ENCODE peak calls at places on chromosomes 4 and X, in nine cellular contexts. K is NCI-H446; H is lower leg skin; Y is heart right ventricle; M is right cardiac atrium; I is T-helper 1 cell; N is fibroblast of pulmonary artery; P is activated T-helper 1 cell treated with anti-CD3 and anti-CD28 coated beads, Interleukin-12 subunit alpha, Interleukin-12 subunit beta, Interleukin-2, Interleukin-4 antibody, amounts not matched to agents 30 ng/mL and 10 ng/mL and 1 ng/mL, durations not matched to agents 14 hours and 24 hours and 36 hours; X is ureter. R is an unnamed sample.

GRCh38 chrX:129772796-129773431 is 6.8 kb upstream of the SASH3 start:
- DNase-seq in K (no peak), H (peak), Y (peak), M (peak), I (peak), N (no peak), P (peak), X (peak), R (no peak)

GRCh38 chrX:54320067-54320466 is 37.8 kb downstream of the WNK3 start:
- DNase-seq in K (no peak), H (no peak), Y (no peak), M (no peak), I (no peak), N (no peak), P (no peak), X (no peak), R (no peak)

GRCh38 chrX:131802836-131803626 is 220.1 kb upstream of the STK26 start:
- DNase-seq in K (no peak), H (no peak), Y (peak), M (no peak), I (peak), N (no peak), P (no peak), X (peak), R (no peak)

GRCh38 chrX:1323315-1323714 is 13.3 kb upstream of the IL3RA start:
- DNase-seq in K (no peak), H (no peak), Y (peak), M (peak), I (peak), N (no peak), P (peak), X (no peak), R (peak)

GRCh38 chrX:101429934-101430333 is 21.9 kb downstream of the HNRNPH2 start:
- DNase-seq in K (no peak), H (no peak), Y (no peak), M (no peak), I (peak), N (no peak), P (no peak), X (no peak), R (peak)

GRCh38 chrX:46446727-46447378 is 98.4 kb downstream of the ZNF674 start:
- DNase-seq in K (peak), H (peak), Y (peak), M (peak), I (peak), N (peak), P (peak), X (peak), R (peak)

GRCh38 chr4:24855741-24856140 is 57.1 kb downstream of the CCDC149 start:
- DNase-seq in K (no peak), H (no peak), Y (no peak), M (no peak), I (no peak), N (no peak), P (no peak), X (no peak), R (no peak)

GRCh38 chr4:2251795-2252529 is 9.9 kb downstream of the MXD4 start:
- DNase-seq in K (no peak), H (peak), Y (no peak), M (peak), I (no peak), N (no peak), P (no peak), X (peak), R (no peak)

GRCh38 chrX:43707812-43708548 is 51.9 kb downstream of the MAOA start:
- DNase-seq in K (no peak), H (peak), Y (peak), M (peak), I (no peak), N (peak), P (no peak), X (no peak), R (peak)

GRCh38 chrX:123878177-123878576 is 18.3 kb downstream of the XIAP start:
- DNase-seq in K (no peak), H (no peak), Y (no peak), M (no peak), I (no peak), N (peak), P (no peak), X (no peak), R (peak)

GRCh38 chrX:87525771-87526229 is 8.2 kb downstream of the KLHL4 start:
- DNase-seq in K (no peak), H (no peak), Y (no peak), M (no peak), I (no peak), N (peak), P (no peak), X (no peak), R (peak)

GRCh38 chr4:151983854-151984253 is 223.0 kb upstream of the GATB start:
- DNase-seq in K (peak), H (no peak), Y (no peak), M (no peak), I (no peak), N (no peak), P (no peak), X (no peak), R (no peak)

GRCh38 chr4:20395160-20395773 is 143.6 kb downstream of the SLIT2 start:
- DNase-seq in K (peak), H (no peak), Y (no peak), M (peak), I (peak), N (peak), P (no peak), X (no peak), R (peak)

GRCh38 chrX:68894142-68894512 is 65.3 kb downstream of the EFNB1 start:
- DNase-seq in K (no peak), H (no peak), Y (no peak), M (no peak), I (no peak), N (no peak), P (no peak), X (no peak), R (no peak)

GRCh38 chr4:43394976-43395375 is 502.5 kb downstream of the GRXCR1 start:
- DNase-seq in K (no peak), H (no peak), Y (no peak), M (no peak), I (no peak), N (peak), P (no peak), X (no peak), R (peak)

GRCh38 chr4:137226900-137227299 is 305.4 kb downstream of the PCDH18 start:
- DNase-seq in K (peak), H (no peak), Y (no peak), M (no peak), I (no peak), N (peak), P (no peak), X (no peak), R (peak)

GRCh38 chrX:23644744-23645143 is 22.5 kb upstream of the PRDX4 start:
- DNase-seq in K (no peak), H (no peak), Y (no peak), M (peak), I (no peak), N (no peak), P (no peak), X (no peak), R (no peak)

GRCh38 chrX:107940095-107940494 is 42.1 kb downstream of the TEX13B start:
- DNase-seq in K (no peak), H (no peak), Y (no peak), M (no peak), I (no peak), N (no peak), P (no peak), X (no peak), R (peak)

GRCh38 chr4:139916041-139916440 is 237.9 kb downstream of the MAML3 start:
- DNase-seq in K (no peak), H (no peak), Y (no peak), M (no peak), I (no peak), N (no peak), P (no peak), X (no peak), R (no peak)

GRCh38 chr4:77699731-77700210 is 94.2 kb downstream of the CXCL13 start:
- DNase-seq in K (peak), H (no peak), Y (no peak), M (no peak), I (no peak), N (peak), P (no peak), X (no peak), R (peak)

GRCh38 chrX:85897376-85898110 is 149.8 kb downstream of the CHM start:
- DNase-seq in K (no peak), H (no peak), Y (no peak), M (no peak), I (no peak), N (no peak), P (no peak), X (no peak), R (peak)

GRCh38 chr4:108498925-108499324 is 121.5 kb upstream of the RPL34 start:
- DNase-seq in K (no peak), H (no peak), Y (no peak), M (no peak), I (no peak), N (no peak), P (no peak), X (no peak), R (no peak)

GRCh38 chr4:123588631-123589223 is 192.1 kb downstream of the SPRY1 start:
- DNase-seq in K (no peak), H (no peak), Y (peak), M (no peak), I (no peak), N (peak), P (no peak), X (no peak), R (peak)

GRCh38 chr4:25925486-25926201 is 11.6 kb downstream of the SMIM20 start:
- DNase-seq in K (no peak), H (no peak), Y (peak), M (peak), I (peak), N (peak), P (no peak), X (no peak), R (peak)

GRCh38 chrX:80206647-80207046 is 192.1 kb downstream of the TBX22 start:
- DNase-seq in K (no peak), H (no peak), Y (no peak), M (no peak), I (no peak), N (no peak), P (no peak), X (no peak), R (no peak)

GRCh38 chr4:163592207-163592606 is 97.7 kb downstream of the TMA16 start:
- DNase-seq in K (no peak), H (no peak), Y (no peak), M (no peak), I (no peak), N (no peak), P (no peak), X (no peak), R (no peak)

GRCh38 chrX:7926501-7926900 is 712 bp downstream of the PNPLA4 start:
- DNase-seq in K (no peak), H (no peak), Y (no peak), M (no peak), I (no peak), N (peak), P (no peak), X (no peak), R (no peak)

GRCh38 chr4:25904748-25905082 is 9.3 kb upstream of the SMIM20 start:
- DNase-seq in K (no peak), H (no peak), Y (no peak), M (no peak), I (no peak), N (no peak), P (no peak), X (no peak), R (no peak)

GRCh38 chrX:153886915-153887314 is 942 bp upstream of the L1CAM start:
- DNase-seq in K (no peak), H (no peak), Y (no peak), M (no peak), I (no peak), N (no peak), P (no peak), X (no peak), R (no peak)

GRCh38 chr4:102687373-102687981 is 73.3 kb downstream of the MANBA start:
- DNase-seq in K (no peak), H (no peak), Y (no peak), M (no peak), I (peak), N (peak), P (no peak), X (no peak), R (peak)

GRCh38 chr4:186676531-186677158 is 47.0 kb downstream of the FAT1 start:
- DNase-seq in K (no peak), H (no peak), Y (no peak), M (no peak), I (no peak), N (peak), P (no peak), X (no peak), R (peak)

GRCh38 chrX:40008841-40009461 is 88.8 kb downstream of the BCOR start:
- DNase-seq in K (no peak), H (no peak), Y (peak), M (peak), I (peak), N (peak), P (peak), X (no peak), R (peak)

GRCh38 chr4:149409186-149410056 is 406.2 kb downstream of the IQCM start:
- DNase-seq in K (peak), H (peak), Y (peak), M (peak), I (no peak), N (peak), P (no peak), X (peak), R (peak)

GRCh38 chr4:156545003-156545785 is 426.4 kb downstream of the PDGFC start:
- DNase-seq in K (no peak), H (no peak), Y (peak), M (no peak), I (no peak), N (peak), P (no peak), X (no peak), R (peak)